ENCODE peak calls at places on chromosomes 12 and 14, in four cellular contexts. S, E, Y and D are unnamed samples. For H3K4me1, the result is how much of the 10 kb centered on the place peaks cover.

GRCh38 chr12:6961695-6962284 is 8.7 kb downstream of the PHB2 start:
- DNase-seq in S (peak), E (peak), Y (peak), D (peak)

GRCh38 chr14:32258574-32258973 is 55.5 kb upstream of the RNU6-8 start:
- DNase-seq in S (no peak), E (no peak), Y (no peak), D (no peak)

GRCh38 chr12:39161686-39162085 is 256.3 kb upstream of the CPNE8 start:
- DNase-seq in S (no peak), E (peak), Y (no peak), D (no peak)

GRCh38 chr12:93978553-93978952 is 169.8 kb upstream of the PLXNC1 start:
- DNase-seq in S (no peak), E (peak), Y (no peak), D (no peak)

GRCh38 chr14:65792208-65792905 is 379.8 kb downstream of the FUT8 start:
- DNase-seq in S (no peak), E (peak), Y (no peak), D (no peak)

GRCh38 chr14:35952584-35952983 is 126.4 kb downstream of the BRMS1L start:
- DNase-seq in S (no peak), E (no peak), Y (no peak), D (no peak)

GRCh38 chr12:2179953-2180736 is 127.4 kb downstream of the CACNA1C start:
- DNase-seq in S (no peak), E (peak), Y (peak), D (no peak)

GRCh38 chr14:104206281-104206904 is 68.0 kb downstream of the KIF26A start:
- DNase-seq in S (no peak), E (no peak), Y (no peak), D (no peak)

GRCh38 chr12:11576104-11576503 is 73.4 kb upstream of the ETV6 start:
- DNase-seq in S (no peak), E (peak), Y (no peak), D (no peak)

GRCh38 chr12:6821271-6821673 is 349 bp upstream of the GPR162 start:
- DNase-seq in S (no peak), E (peak), Y (peak), D (peak)

GRCh38 chr12:89975578-89975977 is 266.9 kb upstream of the ATP2B1 start:
- DNase-seq in S (no peak), E (no peak), Y (no peak), D (no peak)

GRCh38 chr14:59346796-59347510 is 118.2 kb downstream of the GPR135 start:
- DNase-seq in S (no peak), E (peak), Y (no peak), D (no peak)

GRCh38 chr14:104227806-104228205 is 89.4 kb downstream of the KIF26A start:
- DNase-seq in S (no peak), E (no peak), Y (no peak), D (no peak)

GRCh38 chr12:106113042-106113441 is 25.7 kb downstream of the NUAK1 start:
- DNase-seq in S (no peak), E (peak), Y (no peak), D (no peak)

GRCh38 chr14:54177861-54178591 is 218.8 kb upstream of the CDKN3 start:
- DNase-seq in S (no peak), E (peak), Y (no peak), D (no peak)

GRCh38 chr12:95218852-95219171 is 1.2 kb downstream of the VEZT start:
- DNase-seq in S (no peak), E (no peak), Y (no peak), D (no peak)

DNA sequence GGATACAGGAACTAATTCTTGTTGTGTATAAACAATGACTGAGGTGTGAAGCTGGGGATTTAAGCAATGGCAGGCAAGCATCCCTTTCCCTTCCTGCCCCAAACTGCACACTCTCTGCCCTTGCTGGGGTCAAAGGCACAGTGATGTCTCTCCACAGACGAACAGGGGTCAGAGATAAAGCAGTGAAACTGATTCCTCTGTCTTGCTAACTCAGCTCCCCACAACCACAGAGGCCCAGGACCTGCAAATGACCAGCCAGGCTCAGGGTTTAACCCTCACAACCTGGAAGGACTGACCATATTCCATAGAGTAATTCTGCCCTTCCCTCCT is 67.2 kb downstream of the CCDC88C start:
- DNase-seq in S (no peak), E (no peak), Y (no peak), D (no peak)
- H3K4me1 ChIP-seq in S (under half), E (under half), Y (under half), D (under half)

DNA sequence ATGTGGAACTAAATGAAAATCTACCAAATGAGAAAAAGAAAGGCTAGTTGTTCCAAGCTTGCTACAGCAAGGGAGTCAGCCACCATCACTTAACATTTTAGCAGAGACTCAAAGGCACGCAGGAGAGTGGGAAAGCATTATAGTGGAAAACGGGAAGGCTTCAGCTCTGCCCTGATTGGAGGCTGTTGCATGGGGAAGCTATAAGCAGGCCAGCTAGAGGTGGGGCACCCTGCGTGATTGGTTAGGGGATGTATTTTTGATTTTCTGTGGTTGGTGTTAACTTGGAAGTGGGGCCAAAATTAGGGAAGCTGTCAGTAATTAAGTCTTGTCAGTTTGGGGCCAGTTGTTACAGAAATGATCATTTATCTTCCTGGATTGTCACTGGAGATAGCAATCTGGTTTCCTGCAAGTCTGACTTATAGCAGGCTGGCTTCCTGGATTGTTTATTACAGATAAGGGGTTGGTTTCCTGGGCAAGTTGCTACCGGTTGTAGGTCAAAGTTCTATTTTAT is 93.9 kb downstream of the FAR2 start:
- DNase-seq in S (no peak), E (peak), Y (no peak), D (no peak)
- H3K4me1 ChIP-seq in S (under half), E (under half), Y (under half), D (under half)

GRCh38 chr12:111773801-111774551 is 7.2 kb downstream of the ALDH2 start:
- DNase-seq in S (no peak), E (peak), Y (peak), D (no peak)
- H3K4me1 ChIP-seq in S (half or more), E (under half), Y (under half), D (under half)

DNA sequence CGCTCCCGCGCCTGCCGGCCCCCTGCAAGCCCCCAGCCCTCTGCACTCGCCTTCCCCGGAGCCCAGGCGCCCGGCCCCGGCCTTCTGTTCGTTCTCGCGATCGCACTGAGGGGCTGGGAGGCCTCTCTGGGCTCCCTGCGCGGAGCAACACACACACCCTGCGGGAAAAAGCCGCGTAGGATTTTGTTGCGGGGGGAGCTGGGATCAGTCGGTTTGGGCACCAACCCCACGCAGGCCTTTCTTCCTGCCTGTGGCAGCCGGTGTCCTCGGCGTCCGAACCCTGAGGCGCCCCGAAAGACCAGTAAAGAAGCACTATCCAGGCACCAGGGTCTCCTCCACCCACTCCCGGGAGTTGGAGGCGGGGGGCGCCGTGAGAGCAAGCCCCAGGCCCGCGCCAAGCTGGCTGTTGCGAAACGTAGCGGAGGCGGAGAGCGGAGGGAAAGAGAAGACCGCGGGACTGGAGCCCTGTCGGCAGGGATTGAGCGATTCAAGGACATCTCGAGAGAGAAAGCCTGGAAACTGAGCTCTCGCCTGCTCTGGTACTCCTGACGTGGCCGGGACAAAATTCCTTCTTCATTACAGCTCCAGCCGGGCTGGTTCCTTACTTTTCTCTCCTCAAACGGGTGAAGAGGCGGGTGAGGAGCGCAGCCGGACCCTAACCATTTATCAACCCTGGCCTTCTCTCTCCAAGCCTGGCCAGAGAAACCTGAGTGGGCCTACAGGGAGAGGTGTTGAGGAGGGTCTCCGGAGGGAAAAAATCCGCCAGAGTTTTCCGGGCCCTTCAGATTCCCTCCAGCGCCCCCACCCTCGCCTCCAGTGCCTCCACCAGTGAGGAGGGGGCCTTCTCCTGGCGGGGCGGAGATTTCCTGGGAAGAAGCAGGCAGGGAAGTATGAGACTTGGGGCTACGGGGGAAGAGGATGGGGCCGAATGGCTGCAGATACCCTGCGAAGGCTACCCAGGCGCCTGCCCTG is 1.7 kb upstream of the HOXC5 start:
- DNase-seq in S (no peak), E (peak), Y (peak), D (no peak)
- H3K4me1 ChIP-seq in S (under half), E (under half), Y (under half), D (under half)

DNA sequence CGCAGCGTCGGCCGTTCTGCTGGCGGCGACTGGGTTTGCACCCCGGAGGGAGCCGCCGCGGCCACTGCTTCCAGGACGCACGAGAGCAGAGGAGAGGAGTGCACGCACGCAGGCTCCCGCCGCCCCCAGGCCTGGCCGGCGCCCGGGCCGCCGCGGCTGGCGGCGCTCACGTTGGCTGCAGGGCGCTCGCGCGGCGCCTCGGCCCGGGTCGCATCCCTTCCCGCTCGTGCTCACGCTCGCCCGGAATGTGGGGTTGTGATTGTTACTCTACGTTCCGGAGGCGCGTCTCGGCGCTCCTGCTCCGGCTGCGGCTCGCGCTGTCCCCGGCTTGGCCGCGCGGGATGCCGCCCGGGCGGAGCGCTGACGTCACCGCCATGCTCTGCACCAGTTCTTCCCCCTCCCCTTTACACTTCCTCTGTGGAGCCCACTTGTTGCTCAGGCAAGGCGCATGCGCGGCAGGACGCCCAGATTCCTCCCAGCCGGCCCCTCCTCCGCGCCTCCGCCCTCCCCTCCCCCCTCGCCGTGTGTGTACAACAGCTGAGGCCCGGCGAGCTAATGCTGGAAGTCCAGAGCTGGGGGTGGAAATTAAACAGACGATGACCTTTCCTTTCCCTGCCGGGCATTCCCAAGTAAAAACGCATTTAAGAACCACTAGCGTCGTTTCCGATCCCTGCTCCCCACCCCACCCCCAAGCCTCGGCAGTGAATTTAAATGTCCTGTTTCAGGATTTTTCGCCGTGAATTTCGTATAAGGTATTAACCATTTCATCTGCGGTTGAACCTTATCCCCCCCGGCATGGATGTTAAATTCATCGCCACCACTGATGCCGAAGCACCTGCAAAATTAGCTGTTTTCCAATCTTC is at the start of gene IRF2BPL:
- DNase-seq in S (peak), E (peak), Y (peak), D (peak)
- H3K4me1 ChIP-seq in S (under half), E (under half), Y (half or more), D (under half)

GRCh38 chr12:55716582-55717396 is 943 bp downstream of the BLOC1S1 start:
- DNase-seq in S (no peak), E (peak), Y (peak), D (no peak)
- H3K4me1 ChIP-seq in S (under half), E (half or more), Y (half or more), D (under half)

GRCh38 chr12:110557300-110557699 is 25.8 kb downstream of the PPTC7 start:
- DNase-seq in S (no peak), E (no peak), Y (no peak), D (no peak)

GRCh38 chr12:110563702-110564470 is 19.2 kb downstream of the PPTC7 start:
- DNase-seq in S (no peak), E (peak), Y (no peak), D (no peak)

GRCh38 chr12:110556705-110557104 is 26.4 kb downstream of the PPTC7 start:
- DNase-seq in S (no peak), E (no peak), Y (no peak), D (no peak)

GRCh38 chr12:110561471-110562201 is 21.5 kb downstream of the PPTC7 start:
- DNase-seq in S (no peak), E (no peak), Y (no peak), D (no peak)

DNA sequence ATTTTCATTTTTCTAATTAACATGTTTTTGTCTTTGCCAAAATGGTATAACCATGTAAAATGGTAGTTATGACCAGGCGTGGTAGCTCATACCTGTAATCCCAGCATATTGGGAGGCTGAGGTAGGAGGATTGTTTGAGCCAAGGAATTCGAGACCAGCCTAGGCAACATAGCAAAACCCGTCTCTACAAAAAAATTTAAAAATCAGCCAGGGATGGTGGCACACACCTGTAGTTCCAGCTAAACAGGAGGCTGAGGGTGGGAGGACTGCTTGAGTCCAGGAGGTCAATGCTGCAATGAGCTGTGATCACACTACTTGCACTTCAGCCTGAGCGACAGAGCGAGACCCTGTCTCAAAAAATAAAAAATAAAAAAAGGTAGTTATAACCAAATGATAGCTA is 23.1 kb downstream of the PPTC7 start:
- DNase-seq in S (no peak), E (no peak), Y (no peak), D (no peak)
- H3K4me1 ChIP-seq in S (under half), E (under half), Y (half or more), D (under half)

GRCh38 chr14:105416671-105417070 is 3.0 kb upstream of the MTA1 start:
- DNase-seq in S (no peak), E (no peak), Y (no peak), D (no peak)
- H3K4me1 ChIP-seq in S (under half), E (under half), Y (under half), D (under half)